ENCODE peak calls at places on chromosome X, in seven cellular contexts. Q is body of pancreas, C is cardiac muscle cell, U is fibroblast of mammary gland, S is upper lobe of right lung, X is choroid plexus epithelial cell, E is bronchial epithelial cell. F is an unnamed sample.

GRCh38 chrX:119573840-119574393 is 446 bp upstream of the UBE2A start:
- DNase-seq in C (peak), Q (peak), S (no peak), X (peak), E (peak), U (peak), F (peak)

GRCh38 chrX:95764972-95765451 is 919.6 kb upstream of the DIAPH2 start:
- DNase-seq in E (peak), C (peak), X (peak), Q (peak), U (peak), S (no peak), F (peak)

GRCh38 chrX:2498781-2499302 is 1.9 kb downstream of the DHRSX start:
- DNase-seq in S (peak), U (peak), E (peak), C (peak), X (peak), Q (peak), F (peak)

GRCh38 chrX:132958086-132958703 is at the start of gene HS6ST2:
- DNase-seq in S (peak), C (no peak), U (no peak), Q (peak), X (no peak), E (no peak), F (peak)

GRCh38 chrX:115561605-115562491 is 874 bp downstream of the PLS3 start:
- DNase-seq in U (peak), S (peak), Q (peak), C (peak), E (peak), X (peak), F (peak)

GRCh38 chrX:33138677-33139249 is 72.6 kb downstream of the DMD start:
- DNase-seq in X (peak), Q (no peak), U (peak), S (no peak), C (peak), E (no peak), F (peak)

GRCh38 chrX:23610491-23610890 is 56.8 kb upstream of the PRDX4 start:
- DNase-seq in C (no peak), U (peak), Q (no peak), S (no peak), X (no peak), E (peak), F (peak)

GRCh38 chrX:42704454-42704853 is 73.5 kb downstream of the PPP1R2C start:
- DNase-seq in Q (no peak), E (no peak), C (peak), U (peak), X (peak), S (no peak), F (no peak)

GRCh38 chrX:19865567-19866363 is 21.6 kb downstream of the SH3KBP1 start:
- DNase-seq in Q (no peak), X (no peak), S (no peak), U (no peak), E (no peak), C (no peak), F (no peak)

GRCh38 chrX:1124531-1124930 is 87.9 kb downstream of the CRLF2 start:
- DNase-seq in Q (no peak), X (no peak), E (no peak), S (no peak), U (no peak), C (no peak), F (no peak)

GRCh38 chrX:17738002-17738713 is 865 bp downstream of the SCML1 start:
- DNase-seq in E (peak), C (peak), Q (peak), S (peak), U (peak), X (peak), F (peak)

GRCh38 chrX:138748480-138748879 is 37.0 kb upstream of the FGF13 start:
- DNase-seq in C (peak), Q (no peak), S (no peak), U (peak), X (peak), E (peak), F (peak)
- TF ChIP-seq CTCF in C (peak), Q (peak), S (peak), U (peak), X (peak), E (no peak), F (peak)

GRCh38 chrX:138847930-138848329 is 136.4 kb upstream of the FGF13 start:
- DNase-seq in S (no peak), E (peak), Q (no peak), U (peak), X (peak), C (peak), F (peak)
- TF ChIP-seq CTCF in S (no peak), E (peak), Q (no peak), U (peak), X (no peak), C (peak), F (peak)

DNA sequence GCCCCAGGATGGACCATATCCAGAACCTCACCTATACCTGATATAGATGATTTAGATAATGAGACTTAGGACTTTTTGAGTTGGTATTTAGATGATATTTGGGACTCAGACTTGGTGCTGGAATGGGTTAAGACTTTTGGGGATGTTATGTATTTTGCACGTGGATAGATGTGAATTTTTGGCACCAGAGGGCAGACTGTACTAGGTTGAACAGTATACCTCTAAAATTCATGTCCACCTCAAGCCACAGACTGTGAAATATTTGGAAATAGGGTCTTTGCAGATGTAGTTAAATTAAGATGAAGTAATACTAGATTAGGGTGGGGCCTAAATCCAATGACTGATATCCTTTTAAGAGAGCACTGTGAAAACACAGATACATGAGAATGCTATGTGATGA is 15.6 kb downstream of the RBM41 start:
- DNase-seq in E (peak), U (peak), Q (no peak), X (peak), S (no peak), C (peak), F (peak)
- TF ChIP-seq CTCF in E (peak), U (peak), Q (peak), X (peak), S (no peak), C (no peak), F (peak)

DNA sequence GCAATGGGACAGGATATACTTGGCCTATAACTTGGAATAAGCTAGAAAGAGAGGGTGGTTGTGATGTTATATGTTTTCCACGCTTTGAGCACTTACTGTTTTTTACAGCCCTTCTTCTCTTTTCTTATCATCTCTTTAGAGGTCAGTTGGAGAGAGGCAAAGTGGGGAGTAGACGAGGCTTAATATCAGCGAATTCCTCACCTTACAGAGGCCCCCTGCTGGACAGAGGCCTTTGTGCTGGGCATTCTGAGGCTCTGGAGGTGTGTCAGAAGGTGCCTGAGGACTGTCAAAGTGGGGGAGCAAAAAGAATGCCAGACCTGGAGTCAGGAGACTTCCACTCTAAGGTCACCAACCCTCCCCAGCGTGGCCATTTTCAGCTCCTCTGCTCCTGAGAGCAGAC is 42.5 kb downstream of the MAMLD1 start:
- DNase-seq in E (no peak), X (no peak), U (no peak), Q (peak), S (no peak), C (no peak), F (no peak)
- TF ChIP-seq CTCF in E (peak), X (peak), U (no peak), Q (peak), S (no peak), C (peak), F (no peak)

GRCh38 chrX:125402807-125403206 is 83.1 kb downstream of the TEX13C start:
- DNase-seq in X (no peak), C (no peak), E (no peak), S (no peak), U (no peak), Q (no peak), F (no peak)

GRCh38 chrX:125398959-125399440 is 79.3 kb downstream of the TEX13C start:
- DNase-seq in S (no peak), U (no peak), X (no peak), C (no peak), E (no peak), Q (no peak), F (no peak)

GRCh38 chrX:125405339-125405738 is 85.7 kb downstream of the TEX13C start:
- DNase-seq in X (no peak), E (no peak), Q (no peak), C (no peak), S (no peak), U (no peak), F (no peak)

GRCh38 chrX:125407314-125407713 is 87.6 kb downstream of the TEX13C start:
- DNase-seq in C (no peak), S (no peak), X (no peak), U (no peak), Q (no peak), E (no peak), F (no peak)

DNA sequence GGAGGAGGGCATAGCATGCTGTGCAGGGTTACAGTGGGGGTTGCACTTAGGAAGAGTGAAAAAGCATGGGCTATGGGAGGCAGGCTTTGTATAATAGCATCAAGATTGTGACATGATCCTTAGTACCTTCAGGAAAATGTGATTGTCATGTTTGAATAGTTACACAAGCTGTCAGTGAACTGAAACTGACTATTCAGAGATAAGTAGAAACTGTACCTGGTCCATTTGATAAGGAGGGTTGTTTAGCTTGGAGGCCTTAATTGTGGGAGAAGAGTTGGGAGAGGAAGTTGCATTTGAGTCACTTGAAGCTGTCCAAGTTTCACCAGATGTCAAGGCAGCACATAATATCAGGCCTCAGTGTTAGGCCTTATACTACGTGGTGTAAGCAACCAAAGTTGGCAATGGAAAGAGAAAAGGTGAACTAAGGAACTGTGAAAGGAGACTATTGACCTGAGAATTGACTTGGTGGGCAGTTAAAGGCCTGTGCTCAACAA is 85.0 kb downstream of the TEX13C start:
- DNase-seq in U (no peak), Q (no peak), X (no peak), E (no peak), S (no peak), C (no peak), F (no peak)
- TF ChIP-seq CTCF in U (no peak), Q (no peak), X (no peak), E (no peak), S (no peak), C (no peak), F (no peak)